ENCODE peak calls at places on chromosomes 11 and 22, in nine cellular contexts. M is neural crest cell, Z is cardiac fibroblast, X is H9, I is psoas muscle, Q is thoracic aorta, A is fibroblast of the aortic adventitia, L is nephron progenitor cell, D is B cell. W is an unnamed sample.

GRCh38 chr11:119024430-119025098 is 6.0 kb downstream of the TRAPPC4 start:
- DNase-seq in Q (no peak), D (no peak), A (no peak), Z (no peak), I (no peak), X (no peak), M (no peak), L (no peak), W (no peak)

GRCh38 chr11:121595717-121596156 is 143.0 kb upstream of the SORL1-AS1 start:
- DNase-seq in M (no peak), I (no peak), D (no peak), Q (peak), L (no peak), X (no peak), Z (peak), A (peak), W (no peak)

GRCh38 chr11:1075341-1075911 is 752 bp downstream of the MUC2 start:
- DNase-seq in L (no peak), Z (no peak), Q (no peak), I (peak), X (no peak), A (no peak), D (no peak), M (no peak), W (peak)

GRCh38 chr22:31104869-31105268 is 2.5 kb downstream of the SELENOM start:
- DNase-seq in L (peak), D (no peak), X (peak), M (peak), I (no peak), A (no peak), Q (no peak), Z (peak), W (no peak)

GRCh38 chr11:363948-364761 is 5.1 kb upstream of the B4GALNT4 start:
- DNase-seq in Z (peak), M (no peak), D (peak), L (peak), I (no peak), A (peak), X (peak), Q (no peak), W (peak)

GRCh38 chr22:35418088-35418487 is 18.1 kb downstream of the MCM5 start:
- DNase-seq in Z (peak), I (no peak), D (no peak), X (no peak), L (no peak), A (peak), M (no peak), Q (no peak), W (no peak)

GRCh38 chr11:35305670-35306382 is 113.5 kb downstream of the SLC1A2 start:
- DNase-seq in X (peak), M (peak), Q (no peak), D (no peak), L (peak), Z (peak), A (peak), I (no peak), W (peak)

GRCh38 chr11:35856756-35857155 is 87.1 kb upstream of the LDLRAD3 start:
- DNase-seq in Q (no peak), I (no peak), A (no peak), X (no peak), D (no peak), L (no peak), M (no peak), Z (no peak), W (no peak)

GRCh38 chr22:37162221-37163095 is 12.7 kb upstream of the IL2RB start:
- DNase-seq in X (no peak), M (no peak), Q (no peak), L (no peak), I (peak), Z (no peak), A (no peak), D (peak), W (no peak)

GRCh38 chr11:33703234-33703633 is 2.6 kb upstream of the C11orf91 start:
- DNase-seq in X (no peak), Q (no peak), A (no peak), I (no peak), Z (peak), D (no peak), L (no peak), M (no peak), W (no peak)

GRCh38 chr11:113073290-113073953 is 112.2 kb downstream of the NCAM1 start:
- DNase-seq in X (no peak), L (no peak), Q (no peak), Z (no peak), M (no peak), I (no peak), D (no peak), A (no peak), W (no peak)

GRCh38 chr11:121589946-121590537 is 137.3 kb upstream of the SORL1-AS1 start:
- DNase-seq in D (peak), I (no peak), Q (no peak), Z (no peak), M (no peak), L (no peak), X (no peak), A (no peak), W (no peak)

GRCh38 chr11:60084866-60085265 is 3.6 kb upstream of the MS4A2 start:
- DNase-seq in M (no peak), Z (no peak), L (no peak), I (no peak), A (no peak), Q (no peak), X (no peak), D (no peak), W (no peak)

GRCh38 chr11:61334434-61335354 is 1.7 kb downstream of the TKFC start:
- DNase-seq in A (peak), D (no peak), L (no peak), M (no peak), Z (peak), I (no peak), X (no peak), Q (no peak), W (no peak)

GRCh38 chr22:50671641-50672040 is 982 bp upstream of the SHANK3 start:
- DNase-seq in X (no peak), D (no peak), Q (no peak), Z (peak), L (no peak), I (no peak), M (no peak), A (no peak), W (no peak)

GRCh38 chr11:61733120-61733978 is 19.1 kb upstream of the MYRF start:
- DNase-seq in Z (peak), A (peak), L (peak), Q (peak), D (peak), M (peak), I (peak), X (peak), W (peak)

GRCh38 chr11:132874638-132875037 is 657.7 kb downstream of the OPCML start:
- DNase-seq in I (no peak), L (no peak), Q (no peak), A (no peak), X (no peak), M (no peak), D (no peak), Z (peak), W (no peak)

GRCh38 chr22:50723991-50724390 is 14.0 kb upstream of the ACR start:
- DNase-seq in Z (no peak), L (no peak), Q (no peak), D (no peak), X (no peak), A (no peak), I (no peak), M (no peak), W (no peak)

GRCh38 chr11:116540645-116541044 is 232.1 kb downstream of the BUD13 start:
- DNase-seq in Q (no peak), Z (no peak), A (no peak), D (no peak), I (no peak), M (no peak), X (no peak), L (no peak), W (no peak)

GRCh38 chr11:69209936-69210659 is 54.4 kb downstream of the SMIM38 start:
- DNase-seq in D (peak), A (no peak), I (no peak), X (no peak), L (no peak), Z (peak), Q (no peak), M (no peak), W (peak)

GRCh38 chr22:23220485-23221350 is 40.4 kb downstream of the BCR start:
- DNase-seq in Z (peak), A (peak), I (no peak), X (no peak), L (no peak), D (peak), M (no peak), Q (no peak), W (no peak)

GRCh38 chr11:61657566-61657965 is 22.6 kb upstream of the DAGLA start:
- DNase-seq in Q (no peak), D (no peak), X (no peak), Z (peak), M (no peak), L (no peak), I (peak), A (no peak), W (no peak)

GRCh38 chr11:67418476-67419281 is 3.2 kb downstream of the CARNS1 start:
- DNase-seq in Q (no peak), Z (no peak), M (no peak), X (no peak), L (no peak), D (peak), I (peak), A (no peak), W (no peak)

GRCh38 chr11:103257360-103257759 is 148.1 kb downstream of the DYNC2H1 start:
- DNase-seq in X (no peak), M (no peak), I (no peak), A (peak), Z (peak), D (no peak), L (no peak), Q (no peak), W (peak)

GRCh38 chr22:20584872-20585639 is 77.6 kb downstream of the MED15 start:
- DNase-seq in Z (no peak), I (no peak), Q (no peak), X (no peak), D (no peak), L (no peak), A (peak), M (no peak), W (no peak)

GRCh38 chr11:130315354-130315970 is 745 bp upstream of the ZBTB44 start:
- DNase-seq in Q (no peak), M (no peak), D (peak), I (peak), X (peak), L (peak), A (no peak), Z (no peak), W (no peak)

GRCh38 chr22:24772493-24773220 is 1.9 kb downstream of the PIWIL3 start:
- DNase-seq in M (no peak), Q (no peak), I (no peak), A (peak), L (peak), D (no peak), Z (peak), X (peak), W (peak)

GRCh38 chr11:119317592-119318239 is 786 bp upstream of the MCAM start:
- DNase-seq in L (no peak), I (no peak), Q (no peak), D (no peak), X (no peak), M (no peak), A (no peak), Z (no peak), W (no peak)

GRCh38 chr22:22823126-22823804 is 64.4 kb upstream of the IGLL5 start:
- DNase-seq in Z (no peak), L (no peak), I (no peak), D (no peak), M (no peak), A (no peak), X (no peak), Q (no peak), W (no peak)

GRCh38 chr11:58636587-58636986 is 14.1 kb downstream of the CNTF start:
- DNase-seq in Z (no peak), A (no peak), Q (no peak), I (no peak), X (no peak), M (no peak), L (no peak), D (no peak), W (no peak)
- TF ChIP-seq CTCF in Z (no peak), A (no peak), Q (no peak), I (no peak), X (no peak), M (no peak), L (no peak), D (no peak), W (no peak)

GRCh38 chr11:14232652-14233051 is 126.3 kb downstream of the RRAS2 start:
- DNase-seq in D (no peak), L (no peak), I (no peak), X (peak), Q (no peak), Z (no peak), M (no peak), A (no peak), W (peak)
- TF ChIP-seq CTCF in D (no peak), L (peak), I (no peak), X (peak), Q (no peak), Z (peak), M (peak), A (peak), W (peak)

GRCh38 chr22:46053563-46054090 is 76.7 kb upstream of the WNT7B start:
- DNase-seq in Z (peak), D (peak), A (peak), I (peak), M (no peak), L (no peak), Q (no peak), X (no peak), W (no peak)

GRCh38 chr22:46055851-46056168 is 78.8 kb upstream of the WNT7B start:
- DNase-seq in Q (no peak), A (no peak), L (no peak), I (no peak), X (no peak), M (no peak), Z (no peak), D (no peak), W (no peak)

GRCh38 chr22:46055176-46055850 is 78.4 kb upstream of the WNT7B start:
- DNase-seq in Z (peak), A (peak), M (no peak), L (no peak), Q (no peak), D (no peak), I (peak), X (no peak), W (no peak)

GRCh38 chr22:46054091-46054877 is 77.3 kb upstream of the WNT7B start:
- DNase-seq in L (no peak), I (peak), X (no peak), D (no peak), A (peak), Z (peak), M (no peak), Q (no peak), W (no peak)

DNA sequence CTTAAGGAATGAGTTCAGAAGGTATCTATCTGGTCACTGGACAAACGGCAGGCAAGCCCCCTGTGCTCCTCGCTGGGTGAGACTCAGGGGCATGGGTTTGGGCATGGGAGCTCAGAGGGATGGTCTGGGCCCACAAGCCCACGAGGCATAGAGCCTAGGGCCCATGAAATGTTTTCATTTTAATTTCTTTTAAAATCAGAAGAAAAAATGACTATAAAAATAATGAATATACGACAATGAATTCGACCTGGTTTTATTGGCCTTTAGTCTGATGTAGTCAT is 77.9 kb upstream of the WNT7B start:
- DNase-seq in Q (no peak), A (no peak), M (no peak), I (peak), Z (no peak), L (no peak), D (no peak), X (no peak), W (no peak)
- TF ChIP-seq CTCF in Q (no peak), A (no peak), M (no peak), I (no peak), Z (no peak), L (no peak), D (no peak), X (no peak), W (no peak)

GRCh38 chr11:86818466-86819282 is 18.3 kb downstream of the PRSS23 start:
- DNase-seq in A (peak), Z (peak), Q (no peak), D (no peak), X (no peak), M (no peak), I (no peak), L (no peak), W (no peak)
- TF ChIP-seq CTCF in A (peak), Z (peak), Q (peak), D (peak), X (peak), M (peak), I (peak), L (peak), W (peak)

DNA sequence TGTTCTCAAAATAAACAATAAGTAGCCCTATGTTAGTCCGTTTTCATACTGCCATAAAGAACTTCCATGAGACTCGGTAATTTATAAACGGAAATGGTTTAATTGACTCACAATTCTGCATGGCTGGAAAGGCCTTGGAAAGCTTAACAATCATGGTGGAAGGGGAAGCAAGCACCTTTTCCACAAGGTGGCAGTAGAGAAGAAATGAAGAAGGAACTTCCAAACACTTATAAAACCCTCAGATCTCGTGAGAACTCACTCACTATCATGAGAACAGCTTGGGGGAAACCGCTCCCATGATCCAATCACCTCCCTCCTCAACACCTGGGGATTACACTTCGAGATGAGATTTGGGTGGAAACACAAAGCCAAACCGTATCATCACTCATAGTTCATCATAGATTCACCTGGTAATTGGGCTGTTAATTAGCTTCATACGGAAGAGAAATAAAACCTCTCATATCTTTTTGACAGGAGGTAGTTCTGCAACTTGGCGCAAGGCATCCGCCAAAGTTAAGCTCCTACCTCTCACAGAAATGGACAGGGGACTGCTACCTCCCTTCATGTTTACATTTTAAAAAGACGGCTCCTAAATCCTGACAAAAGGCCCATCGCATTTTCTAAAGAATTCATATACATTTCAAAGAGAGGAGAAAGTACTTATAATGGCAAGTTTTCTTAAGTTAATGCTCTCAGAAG is 49.0 kb downstream of the MUC15 start:
- DNase-seq in Z (peak), Q (no peak), L (no peak), I (no peak), A (peak), D (no peak), X (peak), M (no peak), W (peak)
- TF ChIP-seq CTCF in Z (peak), Q (no peak), L (no peak), I (no peak), A (peak), D (no peak), X (peak), M (peak), W (peak)